ENCODE peak calls at places on chromosomes 1 and 21, in six cellular contexts. L is CD4-positive, alpha-beta memory T cell; W is OCI-LY7; I is cardiac muscle cell; Z is adrenal gland; D is pancreas. G is an unnamed sample. For H3K9me3, the result is how much of the 10 kb centered on the place peaks cover.

GRCh38 chr1:29055160-29055559 is 68.5 kb downstream of the TMEM200B start:
- DNase-seq in L (no peak), W (no peak), I (no peak), Z (no peak), D (no peak), G (no peak)

GRCh38 chr1:151251656-151252470 is 2.7 kb upstream of the PSMD4 start:
- DNase-seq in L (peak), W (peak), I (peak), Z (peak), D (peak), G (no peak)

GRCh38 chr1:16181887-16182719 is 26.2 kb upstream of the EPHA2 start:
- DNase-seq in L (no peak), W (no peak), I (peak), Z (peak), D (peak), G (peak)

GRCh38 chr1:52880226-52880625 is 37.7 kb downstream of the ZYG11A start:
- DNase-seq in L (no peak), W (no peak), I (no peak), Z (no peak), D (no peak), G (no peak)

GRCh38 chr1:105544475-105544874 is 1512.0 kb upstream of the PRMT6 start:
- DNase-seq in L (no peak), W (no peak), I (no peak), Z (no peak), D (no peak), G (no peak)

GRCh38 chr1:157088607-157089006 is 11.0 kb downstream of the ETV3L start:
- DNase-seq in L (no peak), W (no peak), I (no peak), Z (no peak), D (no peak), G (no peak)

GRCh38 chr1:39317111-39317510 is 112.6 kb downstream of the MACF1 start:
- DNase-seq in L (no peak), W (no peak), I (no peak), Z (peak), D (no peak), G (no peak)

GRCh38 chr21:34200288-34200905 is 127.0 kb downstream of the MRPS6 start:
- DNase-seq in L (no peak), W (no peak), I (no peak), Z (no peak), D (no peak), G (no peak)

GRCh38 chr1:58290685-58291372 is 255.7 kb downstream of the OMA1 start:
- DNase-seq in L (no peak), W (no peak), I (peak), Z (peak), D (peak), G (no peak)

GRCh38 chr1:44881011-44881632 is 38.1 kb upstream of the PTCH2 start:
- DNase-seq in L (no peak), W (no peak), I (no peak), Z (peak), D (no peak), G (peak)

GRCh38 chr1:12107718-12108117 is 44.6 kb downstream of the TNFRSF8 start:
- DNase-seq in L (no peak), W (no peak), I (no peak), Z (no peak), D (no peak), G (no peak)

GRCh38 chr1:22699629-22700028 is 11.0 kb upstream of the EPHB2 start:
- DNase-seq in L (no peak), W (no peak), I (no peak), Z (no peak), D (no peak), G (no peak)

GRCh38 chr1:147924813-147925212 is 3.4 kb upstream of the GPR89B start:
- DNase-seq in L (no peak), W (no peak), I (no peak), Z (no peak), D (no peak), G (no peak)

GRCh38 chr1:228210684-228211083 is 2.8 kb downstream of the OBSCN start:
- DNase-seq in L (no peak), W (no peak), I (no peak), Z (no peak), D (no peak), G (no peak)

GRCh38 chr1:61202854-61203603 is 120.7 kb downstream of the NFIA start:
- DNase-seq in L (no peak), W (no peak), I (no peak), Z (no peak), D (no peak), G (no peak)

GRCh38 chr1:24301395-24302175 is 17.6 kb upstream of the GRHL3 start:
- DNase-seq in L (no peak), W (no peak), I (no peak), Z (no peak), D (no peak), G (no peak)

GRCh38 chr1:161066694-161067093 is 3.0 kb downstream of the ARHGAP30 start:
- DNase-seq in L (no peak), W (no peak), I (no peak), Z (no peak), D (no peak), G (no peak)

GRCh38 chr1:214205053-214205452 is 75.9 kb upstream of the SMYD2 start:
- DNase-seq in L (no peak), W (no peak), I (no peak), Z (no peak), D (no peak), G (no peak)

GRCh38 chr1:20485527-20486456 is at the start of gene CAMK2N1:
- DNase-seq in L (peak), W (no peak), I (peak), Z (peak), D (peak), G (peak)

GRCh38 chr1:37951041-37951782 is 4.4 kb upstream of the INPP5B start:
- DNase-seq in L (no peak), W (peak), I (no peak), Z (no peak), D (no peak), G (no peak)

GRCh38 chr1:181849071-181849470 is 212.4 kb downstream of the ZNF648 start:
- DNase-seq in L (no peak), W (no peak), I (no peak), Z (no peak), D (no peak), G (no peak)

GRCh38 chr21:39051561-39051949 is 131.7 kb downstream of the PSMG1 start:
- DNase-seq in L (no peak), W (no peak), I (no peak), Z (no peak), D (no peak), G (no peak)

GRCh38 chr21:37915941-37916794 is at the start of gene KCNJ6:
- DNase-seq in L (no peak), W (no peak), I (peak), Z (peak), D (peak), G (no peak)

GRCh38 chr1:248849637-248850036 is 9.2 kb downstream of the ZNF692 start:
- DNase-seq in L (no peak), W (no peak), I (peak), Z (no peak), D (no peak), G (no peak)

GRCh38 chr1:66351913-66352312 is 182.0 kb upstream of the SGIP1 start:
- DNase-seq in L (peak), W (no peak), I (no peak), Z (no peak), D (no peak), G (no peak)

GRCh38 chr1:18634276-18634675 is 3.6 kb downstream of the PAX7 start:
- DNase-seq in L (no peak), W (no peak), I (no peak), Z (no peak), D (no peak), G (no peak)

GRCh38 chr1:160081261-160081936 is at the start of gene KCNJ9:
- DNase-seq in L (no peak), W (no peak), I (no peak), Z (no peak), D (no peak), G (no peak)

GRCh38 chr1:31447210-31447609 is 34.2 kb downstream of the SERINC2 start:
- DNase-seq in L (no peak), W (no peak), I (no peak), Z (no peak), D (no peak), G (no peak)

GRCh38 chr1:215569987-215570824 is 3.1 kb downstream of the KCTD3 start:
- DNase-seq in L (no peak), W (no peak), I (no peak), Z (no peak), D (no peak), G (no peak)

GRCh38 chr1:206766251-206766856 is 4.2 kb upstream of the IL19 start:
- DNase-seq in L (peak), W (no peak), I (peak), Z (peak), D (no peak), G (no peak)

GRCh38 chr1:110258734-110259133 is 48.6 kb downstream of the KCNC4 start:
- DNase-seq in L (no peak), W (no peak), I (no peak), Z (no peak), D (no peak), G (peak)

GRCh38 chr1:9494936-9495758 is 44.1 kb upstream of the SLC25A33 start:
- DNase-seq in L (peak), W (peak), I (peak), Z (peak), D (peak), G (no peak)

GRCh38 chr1:199287632-199288031 is 648.8 kb downstream of the PTPRC start:
- DNase-seq in L (no peak), W (no peak), I (no peak), Z (no peak), D (no peak), G (no peak)

GRCh38 chr1:20698195-20698910 is 19.5 kb downstream of the KIF17 start:
- DNase-seq in L (no peak), W (no peak), I (no peak), Z (no peak), D (no peak), G (no peak)

GRCh38 chr1:228554107-228554506 is 66.9 kb downstream of the RNF187 start:
- DNase-seq in L (no peak), W (no peak), I (no peak), Z (no peak), D (no peak), G (peak)

GRCh38 chr1:79043506-79043905 is 37.0 kb upstream of the ADGRL4 start:
- DNase-seq in L (no peak), W (no peak), I (no peak), Z (no peak), D (no peak), G (no peak)

GRCh38 chr1:79042117-79042516 is 35.6 kb upstream of the ADGRL4 start:
- DNase-seq in L (no peak), W (no peak), I (no peak), Z (no peak), D (no peak), G (no peak)

GRCh38 chr1:79041666-79042065 is 35.1 kb upstream of the ADGRL4 start:
- DNase-seq in L (no peak), W (no peak), I (no peak), Z (no peak), D (no peak), G (no peak)

GRCh38 chr1:79042539-79042938 is 36.0 kb upstream of the ADGRL4 start:
- DNase-seq in L (no peak), W (no peak), I (no peak), Z (no peak), D (no peak), G (no peak)

GRCh38 chr1:79040424-79041089 is 34.0 kb upstream of the ADGRL4 start:
- DNase-seq in L (no peak), W (no peak), I (no peak), Z (no peak), D (no peak), G (no peak)
- H3K4me3 ChIP-seq in L (no peak), W (no peak), I (no peak), Z (no peak), D (no peak), G (peak)

GRCh38 chr1:41497056-41497440 is 12.6 kb upstream of the EDN2 start:
- DNase-seq in L (no peak), W (no peak), I (no peak), Z (no peak), D (no peak), G (peak)
- H3K27ac ChIP-seq in L (no peak), W (no peak), I (peak), Z (peak), D (peak), G (peak)

GRCh38 chr1:247797518-247797917 is 26.4 kb downstream of the OR14A16 start:
- DNase-seq in L (no peak), W (no peak), I (no peak), Z (no peak), D (no peak), G (no peak)
- H3K9me3 ChIP-seq in L (under half), W (under half), I (under half), Z (under half), D (under half), G (under half)

GRCh38 chr1:168345939-168346338 is 65.3 kb downstream of the TBX19 start:
- DNase-seq in L (no peak), W (no peak), I (no peak), Z (no peak), D (no peak), G (no peak)

GRCh38 chr1:168342572-168343280 is 62.0 kb downstream of the TBX19 start:
- DNase-seq in L (peak), W (peak), I (peak), Z (peak), D (peak), G (peak)

GRCh38 chr1:168347630-168348029 is 67.0 kb downstream of the TBX19 start:
- DNase-seq in L (no peak), W (no peak), I (no peak), Z (no peak), D (no peak), G (no peak)

GRCh38 chr1:168343566-168343965 is 62.9 kb downstream of the TBX19 start:
- DNase-seq in L (no peak), W (peak), I (no peak), Z (no peak), D (no peak), G (no peak)

DNA sequence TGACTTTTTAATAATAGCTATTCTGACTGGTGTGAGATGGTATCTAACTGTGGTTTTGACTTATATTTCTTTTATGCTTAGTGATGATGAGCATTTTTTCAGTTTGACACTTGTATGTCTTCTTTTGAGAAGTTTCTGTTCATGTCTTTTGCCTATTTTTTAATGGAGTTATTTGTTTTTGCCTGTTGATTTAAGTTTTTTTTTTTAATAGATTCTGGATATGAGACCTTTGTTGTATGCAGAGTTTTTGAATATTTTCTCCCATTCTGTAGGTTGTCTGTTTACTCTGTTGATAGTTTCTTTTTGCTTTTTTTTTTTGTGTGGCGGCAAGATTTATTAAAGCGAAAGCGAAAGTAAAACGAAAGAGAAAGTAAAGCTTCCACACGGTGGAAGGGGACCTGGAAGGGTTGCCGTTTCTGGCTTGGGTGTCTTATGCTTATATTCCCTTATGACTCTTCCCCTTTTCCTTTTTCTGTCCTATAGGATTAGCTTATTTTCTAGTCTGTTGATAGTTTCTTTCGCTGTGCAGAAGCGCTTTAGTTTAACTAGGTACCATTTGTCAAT is 67.6 kb downstream of the TBX19 start:
- DNase-seq in L (peak), W (no peak), I (no peak), Z (no peak), D (no peak), G (no peak)
- H3K4me3 ChIP-seq in L (peak), W (no peak), I (no peak), Z (peak), D (no peak), G (peak)

DNA sequence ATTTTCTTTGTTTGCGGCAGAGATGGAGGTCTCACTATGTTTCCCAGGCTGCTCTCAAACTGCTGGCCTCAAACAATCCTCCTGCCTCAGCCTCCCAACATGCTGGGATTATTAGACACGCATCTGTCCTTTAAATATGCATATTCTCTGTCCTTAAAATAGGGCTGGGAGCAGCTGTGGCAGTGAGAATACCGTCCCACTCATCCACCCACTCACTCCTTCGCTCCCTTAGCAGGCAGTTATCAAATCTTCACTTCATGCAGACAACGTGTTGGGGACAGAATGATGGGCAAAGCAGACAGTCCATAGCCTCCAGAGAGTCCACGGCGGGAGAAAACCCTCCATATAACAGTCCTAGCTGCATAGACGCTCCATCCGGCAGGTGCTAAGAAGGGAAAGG is 179.4 kb downstream of the ZBTB18 start:
- DNase-seq in L (no peak), W (no peak), I (no peak), Z (no peak), D (no peak), G (no peak)
- H3K27ac ChIP-seq in L (no peak), W (no peak), I (no peak), Z (no peak), D (no peak), G (no peak)

GRCh38 chr1:158227904-158228623 is 26.2 kb upstream of the CD1A start:
- DNase-seq in L (no peak), W (no peak), I (no peak), Z (no peak), D (no peak), G (no peak)
- H3K9me3 ChIP-seq in L (under half), W (under half), I (under half), Z (under half), D (under half), G (under half)

GRCh38 chr1:27960762-27961645 is 1.2 kb downstream of the XKR8 start:
- DNase-seq in L (no peak), W (no peak), I (no peak), Z (peak), D (peak), G (no peak)

GRCh38 chr1:27959792-27960603 is at the start of gene XKR8:
- DNase-seq in L (peak), W (peak), I (peak), Z (peak), D (peak), G (peak)

GRCh38 chr1:27958513-27958912 is 1.3 kb upstream of the XKR8 start:
- DNase-seq in L (no peak), W (no peak), I (no peak), Z (no peak), D (peak), G (no peak)

GRCh38 chr1:27963393-27963792 is 3.6 kb downstream of the XKR8 start:
- DNase-seq in L (no peak), W (no peak), I (no peak), Z (no peak), D (no peak), G (no peak)

GRCh38 chr1:27961646-27962221 is 2.0 kb downstream of the XKR8 start:
- DNase-seq in L (no peak), W (no peak), I (no peak), Z (no peak), D (no peak), G (no peak)
- H3K4me3 ChIP-seq in L (no peak), W (no peak), I (no peak), Z (no peak), D (peak), G (no peak)

GRCh38 chr1:210437111-210437510 is 108.4 kb downstream of the HHAT start:
- DNase-seq in L (no peak), W (no peak), I (no peak), Z (no peak), D (no peak), G (no peak)
- H3K27ac ChIP-seq in L (no peak), W (no peak), I (no peak), Z (no peak), D (no peak), G (no peak)

DNA sequence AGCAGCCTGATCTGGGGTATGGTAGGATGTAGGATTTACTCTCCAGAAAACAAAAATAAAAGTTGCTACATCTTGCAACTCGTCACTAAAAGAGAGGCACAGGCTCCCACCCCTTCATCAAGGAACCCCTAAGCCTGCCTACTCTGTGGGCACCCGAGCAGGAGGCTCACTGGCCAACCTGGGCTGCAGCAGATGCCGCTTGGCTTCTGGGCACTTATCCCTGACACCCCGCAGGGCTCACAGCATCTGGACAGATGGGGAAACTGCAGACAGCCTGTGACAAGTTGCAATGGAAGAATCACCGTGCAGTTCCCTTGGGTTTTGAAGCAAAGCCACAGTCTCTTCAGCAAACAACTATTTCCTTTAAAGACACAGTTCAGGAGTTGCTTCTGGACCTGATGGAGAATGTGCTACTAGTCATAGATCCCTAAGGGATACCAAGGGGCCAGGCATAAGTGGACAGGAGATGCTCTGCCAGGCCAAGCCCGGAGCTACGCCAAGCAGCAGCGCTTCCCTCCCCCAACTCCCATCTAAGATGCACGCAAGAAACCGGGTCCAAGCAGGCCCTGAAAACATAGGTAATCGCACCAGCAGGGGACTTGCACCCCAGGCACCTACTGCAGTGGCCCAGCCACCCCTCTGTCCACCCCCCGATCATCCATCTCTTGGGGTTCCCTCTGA is 170.6 kb downstream of the NPHP4 start:
- DNase-seq in L (no peak), W (no peak), I (no peak), Z (no peak), D (no peak), G (no peak)
- H3K9me3 ChIP-seq in L (under half), W (under half), I (under half), Z (under half), D (under half), G (under half)

GRCh38 chr1:59318271-59318865 is 21.5 kb downstream of the FGGY start:
- DNase-seq in L (no peak), W (no peak), I (no peak), Z (no peak), D (no peak), G (no peak)
- H3K4me3 ChIP-seq in L (no peak), W (no peak), I (no peak), Z (no peak), D (no peak), G (no peak)

G was measured in breast epithelium.